ENCODE peak calls at places on chromosomes 2 and 18, in six cellular contexts. One of them, this sample, is unnamed.

GRCh38 chr2:63663013-63663864 is 74.5 kb downstream of the MDH1 start:
- DNase-seq in midbrain: no peak
- DNase-seq in NCI-H82: no peak
- DNase-seq in naive thymus-derived CD8-positive, alpha-beta T cell: no peak
- DNase-seq in GM23248: peak; percentile 34
- DNase-seq in A172: no peak
- DNase-seq in this sample: no peak

GRCh38 chr2:20728114-20728758 is 61.3 kb downstream of the GDF7 start:
- DNase-seq in midbrain: no peak
- DNase-seq in NCI-H82: no peak
- DNase-seq in naive thymus-derived CD8-positive, alpha-beta T cell: no peak
- DNase-seq in GM23248: no peak
- DNase-seq in A172: peak; percentile 7
- DNase-seq in this sample: peak; percentile 40

GRCh38 chr2:41821167-41821566 is 226.7 kb upstream of the PKDCC start:
- DNase-seq in midbrain: no peak
- DNase-seq in NCI-H82: no peak
- DNase-seq in naive thymus-derived CD8-positive, alpha-beta T cell: no peak
- DNase-seq in GM23248: no peak
- DNase-seq in A172: no peak
- DNase-seq in this sample: no peak

GRCh38 chr2:95374916-95375471 is 27.5 kb upstream of the FAHD2A start:
- DNase-seq in midbrain: no peak
- DNase-seq in NCI-H82: no peak
- DNase-seq in naive thymus-derived CD8-positive, alpha-beta T cell: no peak
- DNase-seq in GM23248: peak; percentile 46
- DNase-seq in A172: peak; percentile 10
- DNase-seq in this sample: no peak

GRCh38 chr2:180980185-180980942 is at the start of gene UBE2E3:
- DNase-seq in midbrain: peak; percentile 91
- DNase-seq in NCI-H82: peak; percentile 85
- DNase-seq in naive thymus-derived CD8-positive, alpha-beta T cell: peak; percentile 87
- DNase-seq in GM23248: peak; percentile 90
- DNase-seq in A172: peak; percentile 65
- DNase-seq in this sample: peak; percentile 90

GRCh38 chr2:63047193-63047533 is 3.5 kb upstream of the OTX1 start:
- DNase-seq in midbrain: no peak
- DNase-seq in NCI-H82: peak; percentile 59
- DNase-seq in naive thymus-derived CD8-positive, alpha-beta T cell: no peak
- DNase-seq in GM23248: no peak
- DNase-seq in A172: no peak
- DNase-seq in this sample: no peak

GRCh38 chr2:11158916-11159573 is 3.8 kb downstream of the SLC66A3 start:
- DNase-seq in midbrain: no peak
- DNase-seq in NCI-H82: no peak
- DNase-seq in naive thymus-derived CD8-positive, alpha-beta T cell: no peak
- DNase-seq in GM23248: no peak
- DNase-seq in A172: no peak
- DNase-seq in this sample: no peak

GRCh38 chr2:182605166-182605565 is 110.9 kb upstream of the DNAJC10 start:
- DNase-seq in midbrain: no peak
- DNase-seq in NCI-H82: no peak
- DNase-seq in naive thymus-derived CD8-positive, alpha-beta T cell: no peak
- DNase-seq in GM23248: no peak
- DNase-seq in A172: no peak
- DNase-seq in this sample: no peak

GRCh38 chr2:172995323-172996244 is 80.1 kb upstream of the MAP3K20 start:
- DNase-seq in midbrain: no peak
- DNase-seq in NCI-H82: no peak
- DNase-seq in naive thymus-derived CD8-positive, alpha-beta T cell: no peak
- DNase-seq in GM23248: peak; percentile 90
- DNase-seq in A172: peak; percentile 87
- DNase-seq in this sample: peak; percentile 75

GRCh38 chr2:12661472-12661871 is 55.3 kb upstream of the TRIB2 start:
- DNase-seq in midbrain: no peak
- DNase-seq in NCI-H82: no peak
- DNase-seq in naive thymus-derived CD8-positive, alpha-beta T cell: no peak
- DNase-seq in GM23248: no peak
- DNase-seq in A172: no peak
- DNase-seq in this sample: no peak

GRCh38 chr2:62736899-62737559 is 31.5 kb downstream of the EHBP1 start:
- DNase-seq in midbrain: no peak
- DNase-seq in NCI-H82: no peak
- DNase-seq in naive thymus-derived CD8-positive, alpha-beta T cell: no peak
- DNase-seq in GM23248: no peak
- DNase-seq in A172: no peak
- DNase-seq in this sample: no peak

GRCh38 chr2:219598308-219599078 is 836 bp downstream of the STK11IP start:
- DNase-seq in midbrain: no peak
- DNase-seq in NCI-H82: no peak
- DNase-seq in naive thymus-derived CD8-positive, alpha-beta T cell: no peak
- DNase-seq in GM23248: peak; percentile 20
- DNase-seq in A172: no peak
- DNase-seq in this sample: no peak

GRCh38 chr2:179275280-179276013 is 10.8 kb upstream of the SESTD1 start:
- DNase-seq in midbrain: no peak
- DNase-seq in NCI-H82: no peak
- DNase-seq in naive thymus-derived CD8-positive, alpha-beta T cell: no peak
- DNase-seq in GM23248: peak; percentile 49
- DNase-seq in A172: no peak
- DNase-seq in this sample: peak; percentile 18

GRCh38 chr2:151669585-151670081 is 64.6 kb downstream of the NEB start:
- DNase-seq in midbrain: no peak
- DNase-seq in NCI-H82: no peak
- DNase-seq in naive thymus-derived CD8-positive, alpha-beta T cell: no peak
- DNase-seq in GM23248: no peak
- DNase-seq in A172: no peak
- DNase-seq in this sample: no peak

GRCh38 chr2:28108143-28108542 is 217.6 kb downstream of the BABAM2 start:
- DNase-seq in midbrain: no peak
- DNase-seq in NCI-H82: no peak
- DNase-seq in naive thymus-derived CD8-positive, alpha-beta T cell: no peak
- DNase-seq in GM23248: peak; percentile 85
- DNase-seq in A172: no peak
- DNase-seq in this sample: no peak

GRCh38 chr2:30268296-30268871 is 37.0 kb downstream of the LBH start:
- DNase-seq in midbrain: no peak
- DNase-seq in NCI-H82: no peak
- DNase-seq in naive thymus-derived CD8-positive, alpha-beta T cell: no peak
- DNase-seq in GM23248: no peak
- DNase-seq in A172: no peak
- DNase-seq in this sample: no peak

GRCh38 chr2:76667764-76668163 is 854.4 kb downstream of the LRRTM4 start:
- DNase-seq in midbrain: no peak
- DNase-seq in NCI-H82: no peak
- DNase-seq in naive thymus-derived CD8-positive, alpha-beta T cell: no peak
- DNase-seq in GM23248: no peak
- DNase-seq in A172: no peak
- DNase-seq in this sample: no peak

GRCh38 chr2:118530976-118531375 is 316.5 kb downstream of the EN1 start:
- DNase-seq in midbrain: no peak
- DNase-seq in NCI-H82: no peak
- DNase-seq in naive thymus-derived CD8-positive, alpha-beta T cell: no peak
- DNase-seq in GM23248: peak; percentile 76
- DNase-seq in A172: peak; percentile 41
- DNase-seq in this sample: no peak

GRCh38 chr2:134375935-134376334 is 122.1 kb downstream of the MGAT5 start:
- DNase-seq in midbrain: peak; percentile 55
- DNase-seq in NCI-H82: peak; percentile 81
- DNase-seq in naive thymus-derived CD8-positive, alpha-beta T cell: no peak
- DNase-seq in GM23248: peak; percentile 32
- DNase-seq in A172: peak; percentile 36
- DNase-seq in this sample: peak; percentile 53

GRCh38 chr2:67994716-67995115 is 68.1 kb downstream of the C1D start:
- DNase-seq in midbrain: no peak
- DNase-seq in NCI-H82: no peak
- DNase-seq in naive thymus-derived CD8-positive, alpha-beta T cell: no peak
- DNase-seq in GM23248: no peak
- DNase-seq in A172: no peak
- DNase-seq in this sample: no peak

GRCh38 chr2:181667234-181667633 is 10.3 kb upstream of the CERKL start:
- DNase-seq in midbrain: no peak
- DNase-seq in NCI-H82: no peak
- DNase-seq in naive thymus-derived CD8-positive, alpha-beta T cell: no peak
- DNase-seq in GM23248: no peak
- DNase-seq in A172: no peak
- DNase-seq in this sample: no peak

GRCh38 chr2:176079851-176080539 is 3.8 kb downstream of the EVX2 start:
- DNase-seq in midbrain: no peak
- DNase-seq in NCI-H82: peak; percentile 97
- DNase-seq in naive thymus-derived CD8-positive, alpha-beta T cell: no peak
- DNase-seq in GM23248: peak; percentile 91
- DNase-seq in A172: peak; percentile 78
- DNase-seq in this sample: peak; percentile 90

GRCh38 chr2:157810037-157810436 is 66.1 kb downstream of the ACVR1 start:
- DNase-seq in midbrain: no peak
- DNase-seq in NCI-H82: no peak
- DNase-seq in naive thymus-derived CD8-positive, alpha-beta T cell: no peak
- DNase-seq in GM23248: no peak
- DNase-seq in A172: no peak
- DNase-seq in this sample: no peak

GRCh38 chr2:201432038-201432437 is 19.2 kb downstream of the TRAK2 start:
- DNase-seq in midbrain: no peak
- DNase-seq in NCI-H82: no peak
- DNase-seq in naive thymus-derived CD8-positive, alpha-beta T cell: no peak
- DNase-seq in GM23248: peak; percentile 64
- DNase-seq in A172: peak; percentile 64
- DNase-seq in this sample: no peak

GRCh38 chr2:95026471-95027368 is 1.2 kb downstream of the MAL start:
- DNase-seq in midbrain: peak; percentile 25
- DNase-seq in NCI-H82: peak; percentile 5
- DNase-seq in naive thymus-derived CD8-positive, alpha-beta T cell: no peak
- DNase-seq in GM23248: no peak
- DNase-seq in A172: no peak
- DNase-seq in this sample: no peak

GRCh38 chr2:23009545-23010149 is 375.3 kb upstream of the KLHL29 start:
- DNase-seq in midbrain: peak; percentile 39
- DNase-seq in NCI-H82: no peak
- DNase-seq in naive thymus-derived CD8-positive, alpha-beta T cell: no peak
- DNase-seq in GM23248: peak; percentile 60
- DNase-seq in A172: no peak
- DNase-seq in this sample: peak; percentile 38

GRCh38 chr2:68912732-68913131 is 40.0 kb downstream of the GKN2 start:
- DNase-seq in midbrain: no peak
- DNase-seq in NCI-H82: peak; percentile 37
- DNase-seq in naive thymus-derived CD8-positive, alpha-beta T cell: no peak
- DNase-seq in GM23248: no peak
- DNase-seq in A172: no peak
- DNase-seq in this sample: no peak

GRCh38 chr2:187702157-187702556 is 147.9 kb upstream of the TFPI start:
- DNase-seq in midbrain: no peak
- DNase-seq in NCI-H82: no peak
- DNase-seq in naive thymus-derived CD8-positive, alpha-beta T cell: no peak
- DNase-seq in GM23248: no peak
- DNase-seq in A172: no peak
- DNase-seq in this sample: no peak

GRCh38 chr18:38898167-38898566 is 1332.6 kb upstream of the CELF4 start:
- DNase-seq in midbrain: no peak
- DNase-seq in NCI-H82: no peak
- DNase-seq in naive thymus-derived CD8-positive, alpha-beta T cell: no peak
- DNase-seq in GM23248: no peak
- DNase-seq in A172: no peak
- DNase-seq in this sample: no peak

GRCh38 chr2:67159929-67160328 is 237.2 kb upstream of the ETAA1 start:
- DNase-seq in midbrain: no peak
- DNase-seq in NCI-H82: no peak
- DNase-seq in naive thymus-derived CD8-positive, alpha-beta T cell: no peak
- DNase-seq in GM23248: peak; percentile 2
- DNase-seq in A172: peak; percentile 26
- DNase-seq in this sample: peak; percentile 3

GRCh38 chr2:29596584-29596983 is 324.8 kb downstream of the ALK start:
- DNase-seq in midbrain: no peak
- DNase-seq in NCI-H82: no peak
- DNase-seq in naive thymus-derived CD8-positive, alpha-beta T cell: no peak
- DNase-seq in GM23248: no peak
- DNase-seq in A172: no peak
- DNase-seq in this sample: no peak

GRCh38 chr2:157331696-157332095 is 6.1 kb upstream of the ERMN start:
- DNase-seq in midbrain: no peak
- DNase-seq in NCI-H82: no peak
- DNase-seq in naive thymus-derived CD8-positive, alpha-beta T cell: no peak
- DNase-seq in GM23248: no peak
- DNase-seq in A172: no peak
- DNase-seq in this sample: no peak

GRCh38 chr2:105919191-105919811 is 174.6 kb downstream of the NCK2 start:
- DNase-seq in midbrain: peak; percentile 22
- DNase-seq in NCI-H82: no peak
- DNase-seq in naive thymus-derived CD8-positive, alpha-beta T cell: no peak
- DNase-seq in GM23248: no peak
- DNase-seq in A172: peak; percentile 9
- DNase-seq in this sample: peak; percentile 28

This sample was measured in hepatocyte.